ENCODE peak calls at places on chromosome X, in eight cellular contexts. N, T, P, C, V, G, X and Q are unnamed samples.

GRCh38 chrX:112851806-112852205 is 11.2 kb upstream of the AMOT start:
- DNase-seq in N (no peak), T (no peak), P (no peak), C (no peak), V (peak), G (no peak), X (no peak), Q (no peak)

GRCh38 chrX:18654873-18655836 is 16.8 kb downstream of the RS1 start:
- DNase-seq in N (no peak), T (no peak), P (no peak), C (peak), V (peak), G (no peak), X (no peak), Q (no peak)

GRCh38 chrX:131392666-131393065 is 103.6 kb upstream of the IGSF1 start:
- DNase-seq in N (no peak), T (no peak), P (peak), C (no peak), V (no peak), G (no peak), X (no peak), Q (no peak)

GRCh38 chrX:78455901-78456300 is 128.5 kb upstream of the CYSLTR1 start:
- DNase-seq in N (no peak), T (no peak), P (no peak), C (no peak), V (no peak), G (no peak), X (no peak), Q (no peak)

GRCh38 chrX:107716045-107716684 is 59.4 kb downstream of the TSC22D3 start:
- DNase-seq in N (no peak), T (peak), P (peak), C (no peak), V (no peak), G (no peak), X (peak), Q (no peak)

GRCh38 chrX:15525664-15526416 is 25.2 kb downstream of the BMX start:
- DNase-seq in N (no peak), T (no peak), P (no peak), C (no peak), V (no peak), G (no peak), X (no peak), Q (peak)

GRCh38 chrX:114797494-114797893 is 213.6 kb downstream of the HTR2C start:
- DNase-seq in N (no peak), T (no peak), P (no peak), C (no peak), V (no peak), G (no peak), X (no peak), Q (no peak)

GRCh38 chrX:19758536-19758935 is 128.9 kb downstream of the SH3KBP1 start:
- DNase-seq in N (no peak), T (no peak), P (no peak), C (no peak), V (no peak), G (no peak), X (no peak), Q (no peak)

GRCh38 chrX:133850414-133850813 is 135.0 kb downstream of the GPC3 start:
- DNase-seq in N (no peak), T (no peak), P (no peak), C (no peak), V (no peak), G (no peak), X (no peak), Q (no peak)

GRCh38 chrX:47264507-47265173 is 31.8 kb downstream of the USP11 start:
- DNase-seq in N (no peak), T (no peak), P (no peak), C (no peak), V (no peak), G (no peak), X (peak), Q (no peak)

GRCh38 chrX:34849371-34849770 is 93.2 kb upstream of the FAM47B start:
- DNase-seq in N (no peak), T (peak), P (no peak), C (no peak), V (no peak), G (no peak), X (no peak), Q (no peak)

GRCh38 chrX:48911407-48912182 is at the start of gene SLC35A2:
- DNase-seq in N (peak), T (peak), P (peak), C (peak), V (no peak), G (peak), X (peak), Q (peak)

GRCh38 chrX:134537179-134537945 is 77.4 kb downstream of the HPRT1 start:
- DNase-seq in N (no peak), T (peak), P (no peak), C (no peak), V (no peak), G (no peak), X (no peak), Q (no peak)

GRCh38 chrX:112761239-112762207 is 79.1 kb downstream of the AMOT start:
- DNase-seq in N (no peak), T (no peak), P (no peak), C (no peak), V (peak), G (no peak), X (no peak), Q (no peak)

GRCh38 chrX:45428816-45429215 is 228.1 kb upstream of the DIPK2B start:
- DNase-seq in N (no peak), T (no peak), P (no peak), C (no peak), V (peak), G (no peak), X (no peak), Q (no peak)

GRCh38 chrX:20067709-20068315 is 48.9 kb downstream of the MAP7D2 start:
- DNase-seq in N (peak), T (peak), P (peak), C (peak), V (peak), G (no peak), X (no peak), Q (peak)

GRCh38 chrX:20061869-20062254 is 54.8 kb downstream of the MAP7D2 start:
- DNase-seq in N (no peak), T (no peak), P (no peak), C (no peak), V (peak), G (no peak), X (no peak), Q (no peak)

GRCh38 chrX:44693255-44693654 is 150.6 kb upstream of the DUSP21 start:
- DNase-seq in N (no peak), T (no peak), P (no peak), C (no peak), V (no peak), G (no peak), X (no peak), Q (no peak)

GRCh38 chrX:46180258-46180687 is 364.9 kb downstream of the ZNF674 start:
- DNase-seq in N (no peak), T (peak), P (no peak), C (no peak), V (peak), G (no peak), X (peak), Q (no peak)

GRCh38 chrX:109934434-109934833 is 68.5 kb upstream of the TMEM164 start:
- DNase-seq in N (no peak), T (no peak), P (no peak), C (no peak), V (no peak), G (no peak), X (no peak), Q (no peak)

GRCh38 chrX:140501940-140502468 is 2.9 kb downstream of the SOX3 start:
- DNase-seq in N (no peak), T (no peak), P (no peak), C (no peak), V (no peak), G (no peak), X (no peak), Q (no peak)

GRCh38 chrX:19237919-19238318 is 105.8 kb upstream of the PDHA1 start:
- DNase-seq in N (no peak), T (no peak), P (no peak), C (no peak), V (no peak), G (no peak), X (no peak), Q (no peak)

GRCh38 chrX:13293700-13294099 is 26.2 kb downstream of the ATXN3L start:
- DNase-seq in N (no peak), T (no peak), P (no peak), C (peak), V (no peak), G (no peak), X (no peak), Q (no peak)

GRCh38 chrX:40644175-40644574 is 3.2 kb downstream of the CXorf38 start:
- DNase-seq in N (no peak), T (peak), P (no peak), C (no peak), V (no peak), G (no peak), X (no peak), Q (no peak)

GRCh38 chrX:40784516-40785151 is 49.3 kb upstream of the MED14 start:
- DNase-seq in N (no peak), T (no peak), P (no peak), C (no peak), V (no peak), G (no peak), X (no peak), Q (no peak)

GRCh38 chrX:123990602-123991001 is 29.1 kb downstream of the STAG2 start:
- DNase-seq in N (no peak), T (no peak), P (no peak), C (no peak), V (no peak), G (no peak), X (no peak), Q (no peak)

GRCh38 chrX:118115948-118116307 is 682 bp downstream of the KLHL13 start:
- DNase-seq in N (no peak), T (no peak), P (no peak), C (no peak), V (no peak), G (peak), X (no peak), Q (no peak)

GRCh38 chrX:104913348-104913747 is 307.1 kb downstream of the TEX13A start:
- DNase-seq in N (no peak), T (no peak), P (no peak), C (no peak), V (no peak), G (peak), X (no peak), Q (no peak)

GRCh38 chrX:129599996-129600395 is 54.8 kb downstream of the APLN start:
- DNase-seq in N (no peak), T (no peak), P (no peak), C (no peak), V (no peak), G (no peak), X (no peak), Q (no peak)

GRCh38 chrX:77953708-77954107 is 15.7 kb downstream of the PGAM4 start:
- DNase-seq in N (no peak), T (peak), P (no peak), C (no peak), V (no peak), G (no peak), X (no peak), Q (no peak)

GRCh38 chrX:1661048-1661921 is 46.4 kb downstream of the ASMT start:
- DNase-seq in N (no peak), T (no peak), P (peak), C (no peak), V (no peak), G (peak), X (no peak), Q (no peak)

GRCh38 chrX:133350751-133351150 is 64.5 kb downstream of the GPC4 start:
- DNase-seq in N (no peak), T (no peak), P (peak), C (no peak), V (no peak), G (no peak), X (no peak), Q (no peak)

GRCh38 chrX:102934624-102935023 is 2.4 kb upstream of the RAB40AL start:
- DNase-seq in N (no peak), T (peak), P (no peak), C (no peak), V (no peak), G (peak), X (peak), Q (no peak)